ENCODE peak calls at places on chromosome 12, in ten cellular contexts. G is CD8-positive, alpha-beta T cell; W is heart right ventricle; A is lower lobe of right lung; S is cardiac muscle cell; C is HepG2; H is tibial nerve; O is tibial artery; F is breast epithelium; K is transverse colon. I is an unnamed sample.

GRCh38 chr12:23950011-23950774 is 723 bp upstream of the SOX5 start:
- DNase-seq in C (peak), S (peak), W (no peak), G (no peak), A (no peak), H (no peak), K (no peak), F (no peak), O (peak), I (no peak)

GRCh38 chr12:57852620-57853509 is 6.3 kb upstream of the CTDSP2 start:
- DNase-seq in C (peak), H (peak), W (peak), G (no peak), K (peak), F (no peak), O (peak), S (peak), A (peak), I (no peak)

GRCh38 chr12:130225347-130225746 is 63.1 kb downstream of the FZD10 start:
- DNase-seq in A (no peak), C (no peak), G (no peak), H (no peak), W (no peak), K (no peak), O (no peak), S (no peak), F (no peak), I (no peak)

GRCh38 chr12:115761784-115762183 is 515.7 kb downstream of the MED13L start:
- DNase-seq in C (no peak), S (no peak), W (no peak), G (no peak), A (no peak), K (no peak), O (no peak), H (no peak), F (no peak), I (no peak)

GRCh38 chr12:57765003-57765697 is 1.7 kb downstream of the CYP27B1 start:
- DNase-seq in W (no peak), O (peak), G (peak), C (peak), A (peak), H (no peak), S (peak), K (peak), F (peak), I (no peak)

GRCh38 chr12:58804749-58805148 is 115.6 kb downstream of the LRIG3 start:
- DNase-seq in S (no peak), A (no peak), W (no peak), F (no peak), G (no peak), K (no peak), H (no peak), C (peak), O (no peak), I (no peak)

GRCh38 chr12:57446292-57446960 is 8.7 kb upstream of the INHBE start:
- DNase-seq in O (no peak), W (no peak), C (no peak), G (no peak), A (no peak), K (no peak), S (no peak), F (no peak), H (no peak), I (no peak)

GRCh38 chr12:130436741-130437501 is 99.2 kb downstream of the PIWIL1 start:
- DNase-seq in W (no peak), G (no peak), S (no peak), F (peak), O (peak), H (no peak), K (no peak), C (no peak), A (peak), I (no peak)

GRCh38 chr12:48851883-48852733 is at the start of gene DDX23:
- DNase-seq in S (peak), W (peak), F (peak), G (peak), H (peak), O (peak), A (peak), C (peak), K (peak), I (peak)

GRCh38 chr12:108284163-108284562 is 54.9 kb downstream of the CMKLR1 start:
- DNase-seq in O (no peak), F (no peak), C (no peak), W (no peak), H (no peak), A (no peak), G (no peak), S (no peak), K (no peak), I (no peak)

GRCh38 chr12:2374092-2374740 is 321.4 kb downstream of the CACNA1C start:
- DNase-seq in G (no peak), K (no peak), F (no peak), O (peak), H (no peak), C (no peak), W (no peak), S (no peak), A (no peak), I (no peak)

GRCh38 chr12:110105159-110105558 is 19.0 kb upstream of the IFT81 start:
- DNase-seq in K (no peak), H (no peak), A (no peak), F (no peak), C (no peak), W (no peak), S (no peak), O (peak), G (no peak), I (no peak)

GRCh38 chr12:78878866-78879265 is 14.3 kb downstream of the SYT1 start:
- DNase-seq in K (no peak), O (no peak), H (no peak), G (no peak), W (no peak), F (no peak), S (no peak), A (no peak), C (no peak), I (no peak)

GRCh38 chr12:599756-600155 is 63.5 kb downstream of the NINJ2 start:
- DNase-seq in W (no peak), C (no peak), F (no peak), A (no peak), K (no peak), H (no peak), S (no peak), G (no peak), O (peak), I (no peak)

GRCh38 chr12:98973395-98973794 is 328.3 kb downstream of the APAF1 start:
- DNase-seq in G (no peak), W (no peak), C (no peak), O (no peak), H (no peak), A (no peak), S (peak), F (no peak), K (no peak), I (no peak)

GRCh38 chr12:4991373-4991772 is 52.3 kb upstream of the KCNA5 start:
- DNase-seq in A (no peak), O (no peak), S (no peak), K (no peak), W (no peak), C (no peak), F (no peak), H (no peak), G (no peak), I (no peak)

GRCh38 chr12:14954269-14954668 is 7.1 kb downstream of the ARHGDIB start:
- DNase-seq in H (no peak), O (no peak), F (no peak), C (no peak), A (no peak), K (peak), G (no peak), S (no peak), W (no peak), I (no peak)

GRCh38 chr12:1886396-1887008 is 31.9 kb downstream of the CACNA2D4 start:
- DNase-seq in O (peak), S (no peak), G (no peak), K (no peak), F (no peak), H (no peak), A (no peak), C (no peak), W (no peak), I (no peak)

GRCh38 chr12:32895688-32896437 is 714 bp downstream of the PKP2 start:
- DNase-seq in C (peak), O (no peak), A (no peak), W (peak), S (peak), H (no peak), G (no peak), K (peak), F (no peak), I (no peak)

GRCh38 chr12:131794573-131794972 is 33.6 kb upstream of the MMP17 start:
- DNase-seq in W (no peak), K (no peak), H (no peak), A (no peak), C (no peak), S (no peak), G (no peak), O (no peak), F (no peak), I (no peak)

GRCh38 chr12:130715996-130716917 is at the start of gene RIMBP2:
- DNase-seq in K (no peak), O (no peak), A (no peak), H (no peak), W (no peak), C (no peak), S (peak), G (no peak), F (no peak), I (peak)

GRCh38 chr12:45310627-45310968 is 94.7 kb downstream of the ANO6 start:
- DNase-seq in O (no peak), F (no peak), K (no peak), C (no peak), H (no peak), A (no peak), W (peak), S (no peak), G (no peak), I (no peak)

GRCh38 chr12:71220295-71220694 is 62.5 kb upstream of the TSPAN8 start:
- DNase-seq in W (no peak), A (no peak), F (no peak), O (no peak), H (no peak), S (no peak), G (no peak), K (no peak), C (no peak), I (no peak)

GRCh38 chr12:71214511-71215285 is 56.9 kb upstream of the TSPAN8 start:
- DNase-seq in F (no peak), O (no peak), W (no peak), A (no peak), S (no peak), C (peak), K (peak), G (no peak), H (no peak), I (no peak)

GRCh38 chr12:71219224-71219623 is 61.4 kb upstream of the TSPAN8 start:
- DNase-seq in H (no peak), A (no peak), F (no peak), S (no peak), G (no peak), O (no peak), W (no peak), K (no peak), C (no peak), I (no peak)

DNA sequence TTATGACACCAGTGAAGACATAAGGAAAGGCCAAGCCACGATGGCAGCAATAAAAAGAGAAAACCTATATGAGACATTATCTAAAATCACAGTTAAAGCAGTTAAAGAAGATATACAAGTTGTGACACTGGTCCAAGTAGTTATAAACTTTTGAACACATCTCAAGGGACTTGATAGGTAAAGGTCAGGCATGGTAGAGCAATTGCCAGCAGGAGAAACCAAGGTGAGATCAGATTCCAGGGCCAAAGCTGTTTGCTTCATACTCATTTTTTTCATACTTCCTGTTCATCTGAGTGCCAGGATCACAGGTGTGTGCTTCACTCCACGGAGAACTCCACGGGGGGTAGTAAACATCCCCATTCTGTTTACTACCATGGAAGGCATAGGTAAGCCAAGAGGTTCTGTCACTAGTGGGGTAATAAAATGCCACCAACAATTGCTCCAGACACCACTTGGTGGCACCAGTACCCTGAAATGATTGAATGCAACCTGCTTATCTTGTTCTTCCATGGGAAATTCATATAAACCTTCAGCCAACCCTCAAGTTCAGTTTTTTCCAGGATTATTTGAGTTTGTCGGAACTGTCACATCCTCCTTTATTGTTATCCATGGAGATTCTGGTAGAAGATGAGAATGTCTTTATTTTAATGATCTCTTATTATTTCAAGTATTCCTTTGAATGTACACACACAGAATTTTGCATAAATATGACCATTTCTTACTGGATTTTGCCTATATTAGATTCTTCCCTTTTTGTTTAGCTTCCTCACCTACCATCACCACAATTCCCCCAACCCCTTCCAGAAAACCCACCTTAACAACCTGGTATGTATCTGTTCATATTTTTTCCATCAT is 59.2 kb upstream of the TSPAN8 start:
- DNase-seq in S (peak), C (peak), F (no peak), K (peak), G (no peak), A (no peak), H (no peak), W (no peak), O (peak), I (peak)
- TF ChIP-seq CTCF in S (peak), C (peak), F (no peak), K (peak), G (no peak), A (peak), H (peak), W (peak), O (peak), I (peak)

GRCh38 chr12:49941556-49942511 is 8.7 kb upstream of the AQP2 start:
- DNase-seq in W (no peak), O (no peak), F (peak), A (no peak), G (no peak), H (no peak), S (no peak), K (no peak), C (no peak), I (no peak)
- H3K27ac ChIP-seq in W (no peak), O (no peak), F (no peak), A (no peak), G (no peak), H (no peak), S (no peak), K (no peak), C (no peak), I (no peak)

DNA sequence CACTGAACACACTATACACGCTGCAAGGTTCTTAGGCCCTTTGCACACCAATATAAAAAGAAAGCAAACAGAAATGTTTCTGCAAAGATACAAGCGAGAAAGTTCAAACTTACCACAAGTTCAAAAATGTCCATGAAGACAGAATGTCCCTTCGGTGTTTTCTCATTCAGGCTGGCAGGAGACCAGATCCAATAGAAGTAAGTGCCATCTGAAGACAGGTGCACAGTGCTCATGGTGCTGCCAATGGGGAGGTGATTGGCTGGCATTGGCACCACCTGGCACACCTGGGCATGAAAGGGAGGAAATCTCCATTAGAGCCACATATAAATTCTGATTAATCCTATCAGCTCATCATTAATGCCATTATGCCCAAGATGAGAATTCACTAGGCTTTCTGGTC is 76.3 kb downstream of the HECTD4 start:
- DNase-seq in K (no peak), C (no peak), F (no peak), G (no peak), A (no peak), S (no peak), O (no peak), W (no peak), H (no peak), I (no peak)
- H3K4me3 ChIP-seq in K (no peak), C (no peak), F (no peak), G (no peak), A (no peak), S (no peak), O (no peak), W (no peak), H (no peak), I (no peak)

GRCh38 chr12:93419388-93420034 is 22.2 kb downstream of the UBE2N start:
- DNase-seq in C (peak), W (no peak), G (no peak), O (no peak), H (no peak), F (no peak), S (peak), K (no peak), A (no peak), I (no peak)
- TF ChIP-seq CTCF in C (peak), W (peak), G (peak), O (peak), H (peak), F (peak), S (peak), K (peak), A (peak), I (peak)

I was measured in dorsolateral prefrontal cortex.